ENCODE peak calls at places on chromosomes 3 and 15, in eight cellular contexts. A is lower lobe of right lung, N is BE2C, K is ovary, I is transverse colon, W is tibial artery, X is body of pancreas, O is GM23248. M is an unnamed sample.

GRCh38 chr3:168959731-168960130 is 703.8 kb downstream of the MECOM start:
- DNase-seq in A (no peak), N (no peak), K (no peak), I (no peak), W (no peak), X (no peak), O (no peak), M (no peak)

GRCh38 chr15:56077071-56077470 is 83.7 kb upstream of the NEDD4 start:
- DNase-seq in A (no peak), N (no peak), K (no peak), I (no peak), W (no peak), X (no peak), O (no peak), M (no peak)

GRCh38 chr15:66505430-66505811 is 295 bp downstream of the ZWILCH start:
- DNase-seq in A (no peak), N (no peak), K (no peak), I (no peak), W (no peak), X (no peak), O (peak; percentile 70), M (no peak)

GRCh38 chr3:129974451-129975331 is at the start of gene TRH:
- DNase-seq in A (no peak), N (no peak), K (no peak), I (no peak), W (no peak), X (no peak), O (no peak), M (no peak)

GRCh38 chr15:68311464-68311835 is 33.9 kb downstream of the FEM1B start:
- DNase-seq in A (no peak), N (no peak), K (peak; percentile 9), I (no peak), W (no peak), X (no peak), O (no peak), M (no peak)

GRCh38 chr3:128484404-128485282 is 8.4 kb downstream of the GATA2 start:
- DNase-seq in A (peak; percentile 22), N (peak; percentile 74), K (no peak), I (no peak), W (no peak), X (no peak), O (peak; percentile 46), M (no peak)

GRCh38 chr3:16513141-16514020 is at the start of gene RFTN1:
- DNase-seq in A (peak; percentile 76), N (peak; percentile 28), K (peak; percentile 60), I (peak; percentile 36), W (peak; percentile 74), X (peak; percentile 17), O (peak; percentile 87), M (peak; percentile 72)

GRCh38 chr3:174891524-174892203 is 32.5 kb downstream of the NAALADL2 start:
- DNase-seq in A (no peak), N (peak; percentile 13), K (no peak), I (no peak), W (no peak), X (no peak), O (no peak), M (peak; percentile 1)

GRCh38 chr15:45307230-45307924 is 55.3 kb downstream of the SLC28A2 start:
- DNase-seq in A (no peak), N (no peak), K (no peak), I (no peak), W (no peak), X (no peak), O (peak; percentile 78), M (no peak)

GRCh38 chr3:190036631-190037030 is 84.1 kb downstream of the P3H2 start:
- DNase-seq in A (no peak), N (no peak), K (no peak), I (no peak), W (no peak), X (no peak), O (peak; percentile 78), M (peak; percentile 72)

GRCh38 chr3:59251899-59252298 is 202.1 kb upstream of the CFAP20DC start:
- DNase-seq in A (no peak), N (no peak), K (no peak), I (no peak), W (no peak), X (no peak), O (no peak), M (no peak)

GRCh38 chr3:170204509-170204908 is 17.7 kb upstream of the PRKCI start:
- DNase-seq in A (no peak), N (no peak), K (no peak), I (no peak), W (no peak), X (no peak), O (no peak), M (no peak)

GRCh38 chr3:127032296-127032990 is 49.5 kb downstream of the PLXNA1 start:
- DNase-seq in A (no peak), N (no peak), K (no peak), I (no peak), W (no peak), X (no peak), O (no peak), M (no peak)

GRCh38 chr3:10941972-10942371 is 50.6 kb upstream of the SLC6A1 start:
- DNase-seq in A (no peak), N (no peak), K (no peak), I (no peak), W (no peak), X (no peak), O (peak; percentile 19), M (peak; percentile 17)

GRCh38 chr3:184496933-184497332 is 64.7 kb upstream of the EPHB3 start:
- DNase-seq in A (no peak), N (no peak), K (no peak), I (no peak), W (no peak), X (no peak), O (no peak), M (no peak)

GRCh38 chr3:123352134-123352554 is 96.7 kb downstream of the ADCY5 start:
- DNase-seq in A (no peak), N (no peak), K (no peak), I (no peak), W (peak; percentile 90), X (peak; percentile 81), O (no peak), M (no peak)

GRCh38 chr3:17023006-17023664 is 138.4 kb downstream of the PLCL2 start:
- DNase-seq in A (no peak), N (no peak), K (no peak), I (no peak), W (no peak), X (no peak), O (no peak), M (no peak)

GRCh38 chr3:140545756-140546155 is 132.1 kb upstream of the TRIM42 start:
- DNase-seq in A (no peak), N (no peak), K (no peak), I (no peak), W (no peak), X (no peak), O (no peak), M (no peak)

GRCh38 chr15:49380912-49381311 is 42.1 kb upstream of the FGF7 start:
- DNase-seq in A (no peak), N (peak; percentile 18), K (no peak), I (no peak), W (no peak), X (no peak), O (no peak), M (no peak)

GRCh38 chr3:151101270-151101954 is 15.9 kb downstream of the MED12L start:
- DNase-seq in A (no peak), N (peak; percentile 78), K (no peak), I (no peak), W (no peak), X (no peak), O (no peak), M (no peak)

GRCh38 chr15:33149919-33150318 is 44.6 kb downstream of the FMN1 start:
- DNase-seq in A (no peak), N (no peak), K (no peak), I (no peak), W (no peak), X (no peak), O (peak; percentile 41), M (no peak)

GRCh38 chr15:58980351-58980939 is 7.0 kb upstream of the RNF111 start:
- DNase-seq in A (no peak), N (no peak), K (no peak), I (no peak), W (no peak), X (no peak), O (peak; percentile 64), M (peak; percentile 64)

GRCh38 chr3:153244961-153245360 is 82.9 kb downstream of the RAP2B start:
- DNase-seq in A (no peak), N (no peak), K (no peak), I (no peak), W (no peak), X (no peak), O (peak; percentile 75), M (no peak)

GRCh38 chr15:68578175-68578959 is 426 bp upstream of the CORO2B start:
- DNase-seq in A (peak; percentile 72), N (peak; percentile 78), K (peak; percentile 89), I (peak; percentile 55), W (peak; percentile 84), X (peak; percentile 51), O (peak; percentile 88), M (peak; percentile 70)

GRCh38 chr3:115980709-115981108 is 357.4 kb downstream of the GAP43 start:
- DNase-seq in A (no peak), N (no peak), K (no peak), I (no peak), W (no peak), X (no peak), O (no peak), M (no peak)

GRCh38 chr15:97446138-97446537 is 514.4 kb upstream of the ARRDC4 start:
- DNase-seq in A (no peak), N (peak; percentile 14), K (no peak), I (no peak), W (no peak), X (no peak), O (no peak), M (no peak)
- H3K9me3 ChIP-seq in A (no peaks in the 10 kb centered on the region), N (no peaks in the 10 kb centered on the region), K (no peaks in the 10 kb centered on the region), I (no peaks in the 10 kb centered on the region), W (no peaks in the 10 kb centered on the region), X (no peaks in the 10 kb centered on the region), O (no peaks in the 10 kb centered on the region), M (no peaks in the 10 kb centered on the region)

DNA sequence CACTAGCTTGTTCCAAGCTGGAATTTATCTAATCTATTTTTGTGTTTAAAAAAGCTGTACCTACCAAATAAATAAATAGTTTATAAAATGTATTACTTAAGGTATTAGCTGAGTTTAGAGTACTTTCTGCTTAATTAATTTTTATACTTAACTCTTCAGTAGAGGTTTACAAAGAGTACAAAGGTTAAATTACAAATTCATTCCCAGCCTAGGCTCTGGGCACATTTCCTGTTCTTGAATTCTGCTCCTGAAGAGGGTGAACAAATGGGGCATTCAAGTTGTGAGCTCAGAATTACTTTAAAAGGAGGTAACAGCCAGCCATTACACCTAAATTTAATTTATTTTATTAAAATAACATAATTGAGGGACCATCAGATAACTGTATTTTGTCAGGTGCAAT is 26.4 kb downstream of the MKRN2 start:
- DNase-seq in A (no peak), N (no peak), K (no peak), I (no peak), W (no peak), X (no peak), O (no peak), M (no peak)
- H3K36me3 ChIP-seq in A (peaks cover 99% of the 10 kb centered on the region), N (peaks cover 42% of the 10 kb centered on the region), K (no peaks in the 10 kb centered on the region), I (no peaks in the 10 kb centered on the region), W (peaks cover 100% of the 10 kb centered on the region), X (peaks cover 3% of the 10 kb centered on the region), O (peaks cover 69% of the 10 kb centered on the region), M (peaks cover 59% of the 10 kb centered on the region)

GRCh38 chr15:97124790-97125189 is 794.3 kb downstream of the NR2F2 start:
- DNase-seq in A (no peak), N (no peak), K (no peak), I (no peak), W (no peak), X (no peak), O (no peak), M (no peak)
- H3K9me3 ChIP-seq in A (no peaks in the 10 kb centered on the region), N (no peaks in the 10 kb centered on the region), K (no peaks in the 10 kb centered on the region), I (peaks cover 1% of the 10 kb centered on the region), W (no peaks in the 10 kb centered on the region), X (no peaks in the 10 kb centered on the region), O (no peaks in the 10 kb centered on the region), M (no peaks in the 10 kb centered on the region)

GRCh38 chr15:101024709-101025108 is 105.6 kb downstream of the LRRK1 start:
- DNase-seq in A (no peak), N (no peak), K (peak; percentile 18), I (peak; percentile 5), W (peak; percentile 55), X (no peak), O (no peak), M (no peak)
- H3K36me3 ChIP-seq in A (peaks cover 59% of the 10 kb centered on the region), N (no peaks in the 10 kb centered on the region), K (no peaks in the 10 kb centered on the region), I (no peaks in the 10 kb centered on the region), W (peaks cover 51% of the 10 kb centered on the region), X (no peaks in the 10 kb centered on the region), O (no peaks in the 10 kb centered on the region), M (no peaks in the 10 kb centered on the region)